ENCODE peak calls at places on chromosomes 12 and 14, in four cellular contexts. O is NCI-H1105, A is islet precursor cell, V is choroid plexus epithelial cell. N is an unnamed sample.

GRCh38 chr12:97745406-97746101 is 282.9 kb downstream of the RMST start:
- DNase-seq in O (no peak), A (no peak), V (no peak), N (no peak)

GRCh38 chr12:124543052-124543590 is 24.3 kb downstream of the NCOR2 start:
- DNase-seq in O (peak), A (no peak), V (peak), N (peak)

GRCh38 chr12:22130671-22131070 is 84.7 kb downstream of the CMAS start:
- DNase-seq in O (no peak), A (no peak), V (no peak), N (no peak)

GRCh38 chr12:89539425-89540117 is 13.7 kb upstream of the POC1B start:
- DNase-seq in O (no peak), A (no peak), V (no peak), N (no peak)

GRCh38 chr12:105562727-105563072 is 232.2 kb downstream of the C12orf75 start:
- DNase-seq in O (peak), A (no peak), V (no peak), N (no peak)

GRCh38 chr14:75147423-75148071 is 20.7 kb upstream of the NEK9 start:
- DNase-seq in O (no peak), A (peak), V (peak), N (peak)

GRCh38 chr12:6141048-6141447 is 16.6 kb upstream of the VWF start:
- DNase-seq in O (no peak), A (peak), V (peak), N (peak)

GRCh38 chr12:13095266-13095995 is 8.0 kb downstream of the GSG1 start:
- DNase-seq in O (no peak), A (peak), V (no peak), N (no peak)

GRCh38 chr14:22565391-22565945 is 23.6 kb downstream of the DAD1 start:
- DNase-seq in O (no peak), A (no peak), V (no peak), N (no peak)

GRCh38 chr12:5396541-5396940 is 35.4 kb upstream of the NTF3 start:
- DNase-seq in O (no peak), A (no peak), V (no peak), N (no peak)

GRCh38 chr12:114711689-114712152 is 27.7 kb upstream of the TBX3 start:
- DNase-seq in O (no peak), A (peak), V (no peak), N (no peak)

GRCh38 chr14:91708795-91709194 is 23.1 kb downstream of the CATSPERB start:
- DNase-seq in O (no peak), A (no peak), V (no peak), N (no peak)

GRCh38 chr12:94994312-94994711 is 9.2 kb downstream of the NDUFA12 start:
- DNase-seq in O (no peak), A (peak), V (peak), N (peak)

GRCh38 chr14:55578511-55578910 is 1.5 kb upstream of the KTN1 start:
- DNase-seq in O (no peak), A (no peak), V (no peak), N (no peak)

GRCh38 chr12:52291267-52291935 is at the start of gene KRT81:
- DNase-seq in O (no peak), A (peak), V (no peak), N (no peak)

GRCh38 chr14:74038015-74038859 is 19.1 kb downstream of the BBOF1 start:
- DNase-seq in O (peak), A (no peak), V (peak), N (peak)

GRCh38 chr12:113135178-113136127 is at the start of gene RASAL1:
- DNase-seq in O (peak), A (peak), V (no peak), N (no peak)

GRCh38 chr14:58914271-58914855 is 274.1 kb upstream of the DAAM1 start:
- DNase-seq in O (no peak), A (no peak), V (no peak), N (no peak)